ENCODE peak calls at places on chromosome 11, in ten cellular contexts. X is astrocyte of the spinal cord; N is fibroblast of lung; C is iPS-NIHi11; R is activated T-helper 1 cell treated with anti-CD3 and anti-CD28 coated beads, Interleukin-12 subunit alpha, Interleukin-12 subunit beta, Interleukin-2, Interleukin-4 antibody, amounts not matched to agents 30 ng/mL and 10 ng/mL and 1 ng/mL, durations not matched to agents 14 hours and 24 hours and 36 hours; O is CD8-positive, alpha-beta memory T cell; J is Karpas-422; V is ureter; K is NCI-H2081; Z is sciatic nerve. G is an unnamed sample.

GRCh38 chr11:8286886-8287285 is 23.2 kb upstream of the LMO1 start:
- DNase-seq in X (no peak), N (no peak), C (no peak), R (no peak), O (no peak), J (no peak), V (no peak), K (no peak), Z (no peak), G (no peak)

GRCh38 chr11:75718406-75719088 is 909 bp downstream of the MOGAT2 start:
- DNase-seq in X (no peak), N (no peak), C (no peak), R (no peak), O (no peak), J (no peak), V (no peak), K (no peak), Z (no peak), G (no peak)

GRCh38 chr11:126519653-126520573 is 164.4 kb downstream of the ST3GAL4 start:
- DNase-seq in X (no peak), N (no peak), C (no peak), R (no peak), O (no peak), J (no peak), V (no peak), K (no peak), Z (no peak), G (no peak)

GRCh38 chr11:11769782-11770181 is 72.0 kb upstream of the USP47 start:
- DNase-seq in X (no peak), N (no peak), C (no peak), R (no peak), O (no peak), J (no peak), V (no peak), K (no peak), Z (no peak), G (no peak)

GRCh38 chr11:18730020-18730419 is 4.0 kb upstream of the IGSF22 start:
- DNase-seq in X (no peak), N (no peak), C (no peak), R (no peak), O (no peak), J (no peak), V (no peak), K (no peak), Z (no peak), G (no peak)

GRCh38 chr11:11806586-11806985 is 35.2 kb upstream of the USP47 start:
- DNase-seq in X (no peak), N (no peak), C (no peak), R (no peak), O (no peak), J (no peak), V (no peak), K (no peak), Z (no peak), G (no peak)

GRCh38 chr11:119783466-119784400 is 54.7 kb upstream of the NECTIN1 start:
- DNase-seq in X (peak; percentile 10), N (peak; percentile 70), C (no peak), R (no peak), O (no peak), J (no peak), V (no peak), K (no peak), Z (no peak), G (no peak)

GRCh38 chr11:62468577-62468976 is 49.7 kb downstream of the SCGB1A1 start:
- DNase-seq in X (no peak), N (no peak), C (no peak), R (no peak), O (no peak), J (no peak), V (no peak), K (no peak), Z (no peak), G (no peak)

GRCh38 chr11:65473275-65473860 is 25.5 kb upstream of the MALAT1 start:
- DNase-seq in X (peak; percentile 40), N (peak; percentile 33), C (no peak), R (no peak), O (no peak), J (no peak), V (no peak), K (no peak), Z (no peak), G (no peak)

GRCh38 chr11:72821221-72821919 is 7.2 kb downstream of the ATG16L2 start:
- DNase-seq in X (no peak), N (no peak), C (peak; percentile 21), R (no peak), O (no peak), J (no peak), V (no peak), K (peak; percentile 17), Z (peak; percentile 67), G (no peak)

GRCh38 chr11:95508219-95508880 is 277.3 kb upstream of the SESN3 start:
- DNase-seq in X (no peak), N (no peak), C (no peak), R (no peak), O (no peak), J (no peak), V (no peak), K (no peak), Z (no peak), G (no peak)

GRCh38 chr11:32671051-32671450 is 87.4 kb downstream of the EIF3M start:
- DNase-seq in X (no peak), N (no peak), C (no peak), R (no peak), O (no peak), J (no peak), V (no peak), K (no peak), Z (no peak), G (no peak)

GRCh38 chr11:78166832-78167469 is 21.5 kb downstream of the KCTD21 start:
- DNase-seq in X (no peak), N (no peak), C (no peak), R (no peak), O (no peak), J (no peak), V (no peak), K (no peak), Z (no peak), G (no peak)

GRCh38 chr11:93330446-93330984 is at the start of gene DEUP1:
- DNase-seq in X (peak; percentile 9), N (peak; percentile 17), C (peak; percentile 77), R (no peak), O (no peak), J (no peak), V (no peak), K (peak; percentile 78), Z (peak; percentile 59), G (no peak)

GRCh38 chr11:108926522-108927380 is 261.9 kb downstream of the DDX10 start:
- DNase-seq in X (no peak), N (peak; percentile 43), C (no peak), R (no peak), O (no peak), J (no peak), V (no peak), K (no peak), Z (no peak), G (no peak)

GRCh38 chr11:65487467-65488272 is 11.2 kb upstream of the MALAT1 start:
- DNase-seq in X (peak; percentile 100), N (peak; percentile 100), C (peak; percentile 94), R (no peak), O (no peak), J (peak; percentile 91), V (peak; percentile 100), K (peak; percentile 96), Z (peak; percentile 99), G (no peak)

GRCh38 chr11:32154275-32154674 is 63.4 kb downstream of the RCN1 start:
- DNase-seq in X (peak; percentile 25), N (peak; percentile 40), C (no peak), R (no peak), O (no peak), J (no peak), V (no peak), K (no peak), Z (no peak), G (no peak)

GRCh38 chr11:134742956-134743808 is 331.1 kb upstream of the B3GAT1 start:
- DNase-seq in X (no peak), N (no peak), C (no peak), R (no peak), O (no peak), J (no peak), V (no peak), K (no peak), Z (no peak), G (no peak)

GRCh38 chr11:130203766-130204702 is 44.5 kb downstream of the ST14 start:
- DNase-seq in X (no peak), N (no peak), C (no peak), R (no peak), O (no peak), J (no peak), V (no peak), K (no peak), Z (no peak), G (no peak)

GRCh38 chr11:1779806-1780699 is 16.3 kb upstream of the CTSD start:
- DNase-seq in X (no peak), N (no peak), C (no peak), R (no peak), O (no peak), J (no peak), V (peak; percentile 45), K (no peak), Z (no peak), G (no peak)

GRCh38 chr11:9758676-9759518 is 95.0 kb downstream of the SWAP70 start:
- DNase-seq in X (peak; percentile 85), N (peak; percentile 72), C (peak; percentile 75), R (peak; percentile 40), O (peak; percentile 27), J (peak; percentile 85), V (peak; percentile 84), K (peak; percentile 40), Z (peak; percentile 86), G (no peak)

GRCh38 chr11:74739546-74740270 is 8.5 kb upstream of the CHRDL2 start:
- DNase-seq in X (peak; percentile 64), N (peak; percentile 45), C (peak; percentile 83), R (peak; percentile 8), O (peak; percentile 31), J (peak; percentile 80), V (no peak), K (no peak), Z (no peak), G (peak; percentile 7)

G was measured in NK-92 treated with Interleukin-12 subunit alpha and Interleukin-12 subunit beta, amount 100 ng/mL, for 24 hours.